ENCODE peak calls at places on chromosome 7, in eight cellular contexts. M is neural progenitor cell, I is OCI-LY7, X is HCT116, G is GM23248, U is PC-3, F is GM23338, E is SK-N-SH. Q is an unnamed sample.

GRCh38 chr7:54743580-54743979 is 15.4 kb downstream of the SEC61G start:
- DNase-seq in M (no peak), I (no peak), X (no peak), G (no peak), U (no peak), F (no peak), E (no peak), Q (no peak)

GRCh38 chr7:35707422-35707821 is 12.5 kb upstream of the HERPUD2 start:
- DNase-seq in M (no peak), I (no peak), X (no peak), G (peak), U (peak), F (peak), E (no peak), Q (no peak)

GRCh38 chr7:123901111-123901510 is 23.9 kb upstream of the SPAM1 start:
- DNase-seq in M (no peak), I (no peak), X (no peak), G (no peak), U (peak), F (no peak), E (no peak), Q (no peak)

GRCh38 chr7:138961159-138961558 is 20.0 kb downstream of the KIAA1549 start:
- DNase-seq in M (no peak), I (no peak), X (no peak), G (no peak), U (no peak), F (no peak), E (no peak), Q (no peak)

GRCh38 chr7:40810274-40810673 is 675.5 kb downstream of the SUGCT start:
- DNase-seq in M (no peak), I (peak), X (no peak), G (peak), U (no peak), F (no peak), E (no peak), Q (no peak)

GRCh38 chr7:105674200-105675030 is 93.1 kb upstream of the EFCAB10 start:
- DNase-seq in M (no peak), I (no peak), X (no peak), G (no peak), U (no peak), F (no peak), E (no peak), Q (no peak)

GRCh38 chr7:136617176-136617575 is 251.3 kb upstream of the CHRM2 start:
- DNase-seq in M (no peak), I (no peak), X (no peak), G (peak), U (no peak), F (no peak), E (no peak), Q (no peak)

GRCh38 chr7:100093925-100094486 is 5.2 kb downstream of the COPS6 start:
- DNase-seq in M (no peak), I (no peak), X (no peak), G (no peak), U (no peak), F (no peak), E (no peak), Q (no peak)

GRCh38 chr7:101420436-101420835 is 57.8 kb downstream of the COL26A1 start:
- DNase-seq in M (peak), I (no peak), X (no peak), G (no peak), U (peak), F (peak), E (peak), Q (no peak)

GRCh38 chr7:105473163-105473562 is 48.9 kb downstream of the PUS7 start:
- DNase-seq in M (no peak), I (no peak), X (no peak), G (peak), U (no peak), F (peak), E (no peak), Q (peak)

GRCh38 chr7:155787171-155787851 is 25.0 kb downstream of the SHH start:
- DNase-seq in M (peak), I (no peak), X (no peak), G (peak), U (no peak), F (peak), E (peak), Q (no peak)

GRCh38 chr7:93902777-93903423 is 3.5 kb upstream of the GNGT1 start:
- DNase-seq in M (peak), I (peak), X (peak), G (peak), U (peak), F (peak), E (peak), Q (peak)

GRCh38 chr7:70569335-70569819 is 562.6 kb upstream of the GALNT17 start:
- DNase-seq in M (no peak), I (no peak), X (no peak), G (no peak), U (no peak), F (no peak), E (no peak), Q (no peak)

GRCh38 chr7:4880218-4880617 is 3.3 kb downstream of the RADIL start:
- DNase-seq in M (no peak), I (no peak), X (no peak), G (no peak), U (no peak), F (no peak), E (peak), Q (no peak)

GRCh38 chr7:22853674-22854157 is 31.1 kb upstream of the TOMM7 start:
- DNase-seq in M (peak), I (peak), X (peak), G (peak), U (peak), F (peak), E (peak), Q (no peak)

GRCh38 chr7:27122075-27122910 is 8.3 kb downstream of the HOXA4 start:
- DNase-seq in M (no peak), I (no peak), X (no peak), G (no peak), U (no peak), F (peak), E (no peak), Q (peak)

GRCh38 chr7:27124096-27124978 is 6.2 kb downstream of the HOXA4 start:
- DNase-seq in M (no peak), I (no peak), X (peak), G (no peak), U (no peak), F (no peak), E (no peak), Q (no peak)

GRCh38 chr7:27123477-27124053 is 7.0 kb downstream of the HOXA4 start:
- DNase-seq in M (no peak), I (no peak), X (no peak), G (no peak), U (no peak), F (peak), E (no peak), Q (no peak)

GRCh38 chr7:27121656-27122055 is 8.9 kb downstream of the HOXA4 start:
- DNase-seq in M (no peak), I (no peak), X (no peak), G (no peak), U (no peak), F (no peak), E (no peak), Q (no peak)

GRCh38 chr7:27123021-27123476 is 7.5 kb downstream of the HOXA4 start:
- DNase-seq in M (no peak), I (no peak), X (no peak), G (no peak), U (no peak), F (peak), E (no peak), Q (no peak)
- H3K4me3 ChIP-seq in M (no peak), I (no peak), X (no peak), G (no peak), U (no peak), F (no peak), E (no peak), Q (peak)

DNA sequence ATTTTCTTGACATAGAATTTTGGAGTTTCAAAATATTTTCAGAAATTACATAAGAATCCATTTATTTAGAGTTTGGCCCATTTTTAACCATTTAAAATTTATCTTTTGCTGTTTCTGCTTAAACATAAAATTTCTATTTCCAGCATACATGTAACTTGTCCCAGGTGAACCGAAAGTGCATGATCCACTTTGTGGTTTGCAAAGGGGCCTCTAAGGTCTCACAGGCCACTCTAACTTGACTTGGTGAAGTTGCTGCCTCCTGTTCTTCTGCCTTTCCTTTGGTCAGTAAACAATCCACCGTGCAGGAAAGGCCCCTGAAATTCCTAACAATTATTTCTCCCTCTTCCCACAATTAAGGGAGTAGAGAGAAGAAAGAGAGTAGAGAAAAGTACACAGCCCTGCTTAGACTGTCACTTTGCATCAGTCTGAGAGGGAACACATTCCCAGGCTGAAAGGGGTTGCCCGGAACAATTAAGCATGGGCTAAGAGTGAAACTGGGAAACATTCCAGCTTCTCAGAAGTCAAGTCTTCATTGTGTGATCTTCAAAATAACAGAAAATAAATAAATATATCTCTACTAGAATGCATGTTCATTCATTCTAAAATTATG is 79.5 kb upstream of the SEMA3A start:
- DNase-seq in M (peak), I (no peak), X (no peak), G (no peak), U (no peak), F (peak), E (peak), Q (no peak)
- TF ChIP-seq EZH2phosphoT487 in M (no peak), I (no peak), X (no peak), G (no peak), U (no peak), F (no peak), E (no peak), Q (no peak)

DNA sequence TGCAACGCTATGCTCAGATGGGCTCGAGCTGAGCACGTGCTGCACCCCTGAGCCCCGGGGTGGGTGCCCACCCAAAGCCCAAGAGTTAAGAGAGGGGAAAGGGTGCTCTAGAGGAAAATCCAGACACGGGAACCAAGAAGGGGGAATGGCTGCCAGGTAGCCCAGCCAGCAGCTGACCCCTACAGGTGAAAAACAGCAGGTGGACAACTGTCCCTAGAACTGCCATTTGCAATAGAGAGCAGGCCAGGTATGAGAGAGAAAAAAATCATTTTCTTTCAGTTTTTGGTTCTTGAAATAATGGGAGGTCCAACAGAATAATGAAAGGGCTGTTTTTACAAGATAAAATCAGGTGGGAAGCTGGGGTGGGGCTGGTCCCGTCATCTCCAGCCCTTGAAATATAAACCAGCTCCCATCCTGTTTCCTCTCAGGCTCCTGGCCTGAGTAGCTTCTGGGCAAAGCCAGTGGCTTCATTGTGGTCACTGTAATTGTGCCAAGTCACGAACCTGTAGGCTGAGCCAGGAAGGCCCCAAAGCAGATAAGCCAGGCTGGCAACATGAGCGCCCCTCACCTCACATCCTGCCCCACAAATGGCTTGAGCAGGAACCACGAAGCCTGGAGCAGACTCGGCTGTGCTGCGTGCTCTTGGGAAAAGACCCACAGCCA is 257.8 kb downstream of the SNX10 start:
- DNase-seq in M (no peak), I (no peak), X (no peak), G (no peak), U (peak), F (no peak), E (no peak), Q (no peak)
- H3K4me2 ChIP-seq in M (no peak), I (no peak), X (peak), G (no peak), U (peak), F (no peak), E (no peak), Q (no peak)

GRCh38 chr7:130995252-130996081 is 261.5 kb upstream of the KLF14 start:
- DNase-seq in M (no peak), I (no peak), X (peak), G (peak), U (no peak), F (no peak), E (no peak), Q (peak)
- H3K4me3 ChIP-seq in M (no peak), I (no peak), X (peak), G (peak), U (no peak), F (no peak), E (no peak), Q (no peak)

GRCh38 chr7:97818066-97818663 is 54.0 kb downstream of the ASNS start:
- DNase-seq in M (no peak), I (no peak), X (no peak), G (no peak), U (no peak), F (no peak), E (no peak), Q (no peak)
- TF ChIP-seq EZH2phosphoT487 in M (no peak), I (no peak), X (no peak), G (no peak), U (no peak), F (no peak), E (no peak), Q (no peak)

GRCh38 chr7:77684030-77684429 is 12.2 kb upstream of the RSBN1L start:
- DNase-seq in M (peak), I (no peak), X (no peak), G (peak), U (no peak), F (peak), E (no peak), Q (peak)
- H3K4me2 ChIP-seq in M (no peak), I (no peak), X (no peak), G (no peak), U (no peak), F (peak), E (no peak), Q (no peak)

GRCh38 chr7:12815871-12816270 is 128.4 kb downstream of the ARL4A start:
- DNase-seq in M (no peak), I (no peak), X (no peak), G (no peak), U (no peak), F (no peak), E (no peak), Q (no peak)
- H3K4me3 ChIP-seq in M (no peak), I (no peak), X (no peak), G (no peak), U (no peak), F (no peak), E (no peak), Q (no peak)

Q was measured in hepatocyte.